ENCODE peak calls at places on chromosomes 5 and 9, in ten cellular contexts. O, M, Z, S, A, W, U, L, K and B are unnamed samples.

GRCh38 chr5:139422307-139422893 is 16.9 kb downstream of the DNAJC18 start:
- DNase-seq in O (no peak), M (peak; percentile 63), Z (peak; percentile 53), S (peak; percentile 79), A (peak; percentile 72), W (peak; percentile 34), U (peak; percentile 29), L (peak; percentile 85), K (no peak), B (no peak)

GRCh38 chr9:125462766-125463384 is 201.2 kb downstream of the GAPVD1 start:
- DNase-seq in O (no peak), M (no peak), Z (no peak), S (no peak), A (no peak), W (peak; percentile 30), U (no peak), L (no peak), K (no peak), B (no peak)

GRCh38 chr9:27467486-27467885 is 56.6 kb upstream of the IFNK start:
- DNase-seq in O (no peak), M (no peak), Z (no peak), S (no peak), A (no peak), W (peak; percentile 50), U (no peak), L (no peak), K (no peak), B (no peak)

GRCh38 chr9:131012396-131012917 is 3.5 kb downstream of the LAMC3 start:
- DNase-seq in O (no peak), M (no peak), Z (no peak), S (no peak), A (no peak), W (peak; percentile 58), U (no peak), L (no peak), K (no peak), B (no peak)

GRCh38 chr5:78526049-78526525 is 122.5 kb downstream of the LHFPL2 start:
- DNase-seq in O (peak; percentile 70), M (no peak), Z (no peak), S (no peak), A (no peak), W (no peak), U (no peak), L (no peak), K (no peak), B (no peak)

GRCh38 chr5:59826996-59827395 is 66.5 kb downstream of the PDE4D start:
- DNase-seq in O (no peak), M (no peak), Z (no peak), S (no peak), A (no peak), W (no peak), U (no peak), L (no peak), K (no peak), B (no peak)

GRCh38 chr5:61919920-61920319 is 386.1 kb upstream of the KIF2A start:
- DNase-seq in O (no peak), M (no peak), Z (no peak), S (peak; percentile 11), A (no peak), W (no peak), U (no peak), L (no peak), K (no peak), B (no peak)

GRCh38 chr5:40278881-40279280 is 400.8 kb upstream of the PTGER4 start:
- DNase-seq in O (no peak), M (no peak), Z (no peak), S (no peak), A (no peak), W (no peak), U (no peak), L (no peak), K (no peak), B (no peak)

GRCh38 chr5:138611295-138612220 is 36.4 kb upstream of the HSPA9 start:
- DNase-seq in O (no peak), M (no peak), Z (no peak), S (no peak), A (peak; percentile 30), W (peak; percentile 72), U (no peak), L (no peak), K (no peak), B (no peak)

GRCh38 chr5:159097461-159098284 is 2.0 kb downstream of the EBF1 start:
- DNase-seq in O (peak; percentile 71), M (no peak), Z (no peak), S (no peak), A (peak; percentile 17), W (peak; percentile 84), U (no peak), L (no peak), K (no peak), B (no peak)

GRCh38 chr5:56003179-56003578 is 8.4 kb upstream of the IL6ST start:
- DNase-seq in O (no peak), M (no peak), Z (no peak), S (no peak), A (no peak), W (no peak), U (no peak), L (peak; percentile 84), K (no peak), B (no peak)

GRCh38 chr5:133785182-133785581 is 172.8 kb upstream of the FSTL4 start:
- DNase-seq in O (no peak), M (no peak), Z (no peak), S (no peak), A (no peak), W (no peak), U (no peak), L (no peak), K (no peak), B (no peak)

GRCh38 chr5:22649076-22649475 is 204.1 kb downstream of the CDH12 start:
- DNase-seq in O (no peak), M (no peak), Z (no peak), S (no peak), A (no peak), W (no peak), U (no peak), L (no peak), K (peak; percentile 44), B (no peak)

GRCh38 chr5:170338933-170339779 is 41.6 kb upstream of the LCP2 start:
- DNase-seq in O (no peak), M (peak; percentile 60), Z (peak; percentile 84), S (no peak), A (peak; percentile 79), W (peak; percentile 76), U (peak; percentile 52), L (no peak), K (no peak), B (peak; percentile 60)

GRCh38 chr9:136257381-136258298 is 12.0 kb upstream of the QSOX2 start:
- DNase-seq in O (no peak), M (no peak), Z (no peak), S (no peak), A (no peak), W (no peak), U (no peak), L (no peak), K (no peak), B (no peak)

GRCh38 chr5:96244696-96245095 is 188.4 kb downstream of the PCSK1 start:
- DNase-seq in O (no peak), M (no peak), Z (no peak), S (no peak), A (no peak), W (no peak), U (no peak), L (no peak), K (no peak), B (no peak)

GRCh38 chr5:119323630-119324000 is 32.2 kb upstream of the TNFAIP8 start:
- DNase-seq in O (no peak), M (no peak), Z (no peak), S (peak; percentile 23), A (no peak), W (no peak), U (no peak), L (no peak), K (no peak), B (no peak)

GRCh38 chr5:31741496-31741895 is 102.6 kb downstream of the PDZD2 start:
- DNase-seq in O (peak; percentile 54), M (no peak), Z (no peak), S (no peak), A (no peak), W (no peak), U (no peak), L (no peak), K (no peak), B (no peak)

GRCh38 chr5:65928341-65928752 is 2.0 kb downstream of the ERBIN start:
- DNase-seq in O (no peak), M (no peak), Z (no peak), S (no peak), A (no peak), W (no peak), U (no peak), L (no peak), K (no peak), B (no peak)

GRCh38 chr9:3342159-3342777 is 183.5 kb downstream of the RFX3 start:
- DNase-seq in O (no peak), M (no peak), Z (no peak), S (no peak), A (no peak), W (no peak), U (no peak), L (no peak), K (no peak), B (no peak)

GRCh38 chr5:102583663-102584062 is 84.9 kb upstream of the SLCO6A1 start:
- DNase-seq in O (no peak), M (no peak), Z (no peak), S (peak; percentile 9), A (no peak), W (no peak), U (no peak), L (peak; percentile 5), K (no peak), B (no peak)

GRCh38 chr5:169450464-169450863 is 133.1 kb upstream of the SPDL1 start:
- DNase-seq in O (no peak), M (no peak), Z (no peak), S (no peak), A (no peak), W (no peak), U (no peak), L (no peak), K (no peak), B (no peak)

GRCh38 chr5:1820926-1821325 is 19.7 kb downstream of the NDUFS6 start:
- DNase-seq in O (no peak), M (no peak), Z (no peak), S (no peak), A (no peak), W (no peak), U (no peak), L (no peak), K (no peak), B (no peak)

GRCh38 chr9:2663886-2664674 is 42.5 kb downstream of the VLDLR start:
- DNase-seq in O (no peak), M (no peak), Z (no peak), S (no peak), A (no peak), W (no peak), U (no peak), L (no peak), K (no peak), B (no peak)